ENCODE peak calls at places on chromosome 1, in six cellular contexts. Y is upper lobe of left lung, N is A549, D is K562, Q is HepG2, K is GM12878. I is an unnamed sample. For H3K4me1, the result is how much of the 10 kb centered on the place peaks cover.

GRCh38 chr1:1437904-1438376 is 2.5 kb downstream of the VWA1 start:
- ATAC-seq in Y (no peak), N (peak), D (no peak), Q (peak), K (peak), I (no peak)

GRCh38 chr1:167661527-167662436 is 31.8 kb downstream of the RCSD1 start:
- ATAC-seq in Y (no peak), N (peak), D (no peak), Q (no peak), K (peak), I (peak)

GRCh38 chr1:195981448-195982139 is 626.6 kb downstream of the KCNT2 start:
- ATAC-seq in Y (no peak), N (no peak), D (peak), Q (no peak), K (no peak), I (no peak)

GRCh38 chr1:100523038-100523649 is 14.8 kb upstream of the GPR88 start:
- ATAC-seq in Y (peak), N (no peak), D (peak), Q (no peak), K (peak), I (no peak)

GRCh38 chr1:86389315-86389714 is 6.8 kb downstream of the ODF2L start:
- ATAC-seq in Y (no peak), N (no peak), D (no peak), Q (no peak), K (peak), I (no peak)

GRCh38 chr1:172674831-172675613 is 16.1 kb downstream of the FASLG start:
- ATAC-seq in Y (peak), N (no peak), D (no peak), Q (no peak), K (peak), I (no peak)

GRCh38 chr1:77076759-77077158 is 142.5 kb downstream of the PIGK start:
- ATAC-seq in Y (no peak), N (no peak), D (no peak), Q (no peak), K (no peak), I (no peak)

GRCh38 chr1:111602302-111602701 is 17.3 kb upstream of the RAP1A start:
- ATAC-seq in Y (no peak), N (no peak), D (no peak), Q (no peak), K (peak), I (no peak)

GRCh38 chr1:192945417-192946130 is 113.6 kb downstream of the UCHL5 start:
- ATAC-seq in Y (no peak), N (no peak), D (peak), Q (no peak), K (no peak), I (no peak)

GRCh38 chr1:30130106-30130505 is 593.3 kb downstream of the MATN1 start:
- ATAC-seq in Y (no peak), N (no peak), D (no peak), Q (no peak), K (no peak), I (no peak)

GRCh38 chr1:47449702-47450552 is 12.1 kb downstream of the FOXD2 start:
- ATAC-seq in Y (peak), N (peak), D (peak), Q (peak), K (no peak), I (peak)

GRCh38 chr1:219422811-219423598 is 189.9 kb downstream of the ZC3H11B start:
- ATAC-seq in Y (no peak), N (no peak), D (no peak), Q (no peak), K (peak), I (no peak)

GRCh38 chr1:40625076-40625475 is 40.4 kb downstream of the RIMS3 start:
- ATAC-seq in Y (no peak), N (peak), D (peak), Q (peak), K (peak), I (no peak)

GRCh38 chr1:203521812-203522211 is 27.9 kb downstream of the OPTC start:
- ATAC-seq in Y (no peak), N (no peak), D (no peak), Q (no peak), K (no peak), I (no peak)
- H3K4me1 ChIP-seq in Y (under half), N (under half), D (under half), Q (under half), K (under half), I (half or more)

GRCh38 chr1:236604218-236605029 is at the start of gene HEATR1:
- ATAC-seq in Y (peak), N (peak), D (peak), Q (peak), K (peak), I (peak)
- TF ChIP-seq EP300 in Y (no peak), N (no peak), D (peak), Q (no peak), K (no peak), I (no peak)

GRCh38 chr1:203655656-203656055 is 29.0 kb downstream of the ATP2B4 start:
- ATAC-seq in Y (no peak), N (no peak), D (no peak), Q (no peak), K (no peak), I (no peak)

GRCh38 chr1:203656796-203657620 is 30.4 kb downstream of the ATP2B4 start:
- ATAC-seq in Y (no peak), N (no peak), D (no peak), Q (no peak), K (no peak), I (no peak)

GRCh38 chr1:203650012-203650836 is 23.6 kb downstream of the ATP2B4 start:
- ATAC-seq in Y (peak), N (peak), D (peak), Q (peak), K (peak), I (peak)

GRCh38 chr1:203649551-203650011 is 22.9 kb downstream of the ATP2B4 start:
- ATAC-seq in Y (no peak), N (no peak), D (no peak), Q (no peak), K (peak), I (no peak)

DNA sequence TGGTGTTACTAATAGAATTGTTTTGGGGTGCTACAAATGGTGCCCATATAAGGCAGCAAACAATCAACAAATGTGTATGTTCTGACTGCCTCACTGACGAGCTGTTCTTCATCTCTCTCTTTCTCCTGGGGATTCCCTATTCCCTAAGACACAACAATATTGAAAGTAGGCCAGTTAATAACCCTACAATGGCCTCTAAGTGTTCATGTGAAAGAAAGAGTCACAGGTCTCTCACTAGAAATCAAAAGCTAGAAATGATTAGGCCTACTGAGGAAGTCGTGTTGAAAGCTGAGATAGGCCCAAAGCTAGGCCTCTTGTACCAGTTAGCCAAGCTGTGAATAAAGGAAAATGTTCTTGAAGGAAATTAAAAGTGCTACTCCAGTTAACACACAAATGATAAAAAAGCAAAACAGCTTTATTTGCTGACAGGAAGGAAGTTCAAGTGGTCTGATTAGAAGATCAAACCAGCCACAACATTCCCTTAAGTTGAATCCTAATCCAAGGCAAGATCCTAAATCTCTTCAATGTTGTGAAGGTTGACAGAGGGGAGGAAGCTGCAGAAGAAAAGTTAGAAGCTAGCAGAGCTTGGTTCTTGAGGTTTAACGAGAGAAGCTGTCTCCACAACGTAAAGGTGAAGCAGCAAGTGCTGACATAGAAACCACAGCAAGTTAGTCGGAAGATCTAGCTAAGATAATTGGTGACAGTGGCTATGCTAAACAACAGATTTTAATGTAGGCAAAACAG is 26.3 kb downstream of the ATP2B4 start:
- ATAC-seq in Y (no peak), N (no peak), D (no peak), Q (no peak), K (peak), I (no peak)
- H3K4me1 ChIP-seq in Y (half or more), N (under half), D (under half), Q (under half), K (under half), I (under half)

DNA sequence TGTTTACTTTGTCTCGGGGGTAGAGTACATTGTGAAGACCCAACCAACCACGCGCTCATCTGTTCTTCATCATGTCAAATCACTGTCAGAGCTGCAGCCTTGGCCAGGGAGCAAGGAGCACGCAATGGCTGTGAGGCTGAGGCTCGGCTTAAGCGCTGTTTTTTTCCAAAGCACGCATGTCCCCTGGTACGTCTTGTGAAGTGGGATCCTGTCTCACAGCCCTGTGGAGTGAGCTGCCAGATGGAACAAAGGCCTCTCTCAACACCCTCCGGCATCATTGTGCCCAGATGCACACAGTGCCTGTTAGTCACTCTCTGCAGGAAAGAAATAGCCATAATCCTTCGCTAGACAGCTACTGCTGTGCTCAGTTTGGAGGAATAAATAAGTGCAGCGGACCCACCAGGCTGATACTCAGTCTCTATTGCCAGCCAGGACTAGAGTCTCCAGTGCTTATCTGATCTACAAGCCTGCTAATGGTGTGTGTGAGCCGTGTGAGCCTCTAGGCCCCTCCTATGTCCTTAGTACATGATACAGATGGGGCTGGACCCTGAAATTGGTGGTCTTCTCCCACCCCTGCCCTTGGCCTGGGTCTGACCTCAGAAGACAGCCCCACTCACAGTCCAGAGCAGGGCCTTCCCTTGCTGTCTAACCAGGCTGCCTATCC is 91.3 kb upstream of the COA6 start:
- ATAC-seq in Y (no peak), N (no peak), D (peak), Q (no peak), K (no peak), I (no peak)
- TF ChIP-seq EP300 in Y (no peak), N (no peak), D (no peak), Q (no peak), K (no peak), I (no peak)

I was measured in gastroesophageal sphincter.